ENCODE peak calls at places on chromosomes 3 and 15, in six cellular contexts. One of them, this sample, is unnamed.

GRCh38 chr15:80831192-80831591 is 52.0 kb downstream of the CEMIP start:
- DNase-seq in CD8-positive, alpha-beta T cell: no peak
- DNase-seq in activated gamma-delta T cell treated with Interleukin-2 at 50 U/mL for 16 hours: no peak
- DNase-seq in endodermal cell: no peak
- DNase-seq in NCI-H1105: no peak
- DNase-seq in adipocyte: no peak
- DNase-seq in this sample: no peak

GRCh38 chr15:83653639-83654378 is at the start of gene ADAMTSL3:
- DNase-seq in CD8-positive, alpha-beta T cell: no peak
- DNase-seq in activated gamma-delta T cell treated with Interleukin-2 at 50 U/mL for 16 hours: no peak
- DNase-seq in endodermal cell: peak; percentile 89
- DNase-seq in NCI-H1105: peak; percentile 9
- DNase-seq in adipocyte: peak; percentile 11
- DNase-seq in this sample: peak; percentile 29

GRCh38 chr3:138355071-138355470 is 6.7 kb downstream of the MRAS start:
- DNase-seq in CD8-positive, alpha-beta T cell: no peak
- DNase-seq in activated gamma-delta T cell treated with Interleukin-2 at 50 U/mL for 16 hours: no peak
- DNase-seq in endodermal cell: peak; percentile 20
- DNase-seq in NCI-H1105: no peak
- DNase-seq in adipocyte: no peak
- DNase-seq in this sample: no peak

GRCh38 chr15:59360896-59361295 is 11.8 kb downstream of the MYO1E start:
- DNase-seq in CD8-positive, alpha-beta T cell: no peak
- DNase-seq in activated gamma-delta T cell treated with Interleukin-2 at 50 U/mL for 16 hours: no peak
- DNase-seq in endodermal cell: no peak
- DNase-seq in NCI-H1105: no peak
- DNase-seq in adipocyte: no peak
- DNase-seq in this sample: no peak

GRCh38 chr3:98980915-98981596 is 79.6 kb upstream of the DCBLD2 start:
- DNase-seq in CD8-positive, alpha-beta T cell: no peak
- DNase-seq in activated gamma-delta T cell treated with Interleukin-2 at 50 U/mL for 16 hours: no peak
- DNase-seq in endodermal cell: no peak
- DNase-seq in NCI-H1105: no peak
- DNase-seq in adipocyte: no peak
- DNase-seq in this sample: no peak

GRCh38 chr3:138845771-138846173 is 11.0 kb upstream of the PIK3CB start:
- DNase-seq in CD8-positive, alpha-beta T cell: no peak
- DNase-seq in activated gamma-delta T cell treated with Interleukin-2 at 50 U/mL for 16 hours: no peak
- DNase-seq in endodermal cell: peak; percentile 75
- DNase-seq in NCI-H1105: no peak
- DNase-seq in adipocyte: no peak
- DNase-seq in this sample: no peak

GRCh38 chr3:181943285-181943684 is 231.6 kb downstream of the SOX2 start:
- DNase-seq in CD8-positive, alpha-beta T cell: no peak
- DNase-seq in activated gamma-delta T cell treated with Interleukin-2 at 50 U/mL for 16 hours: no peak
- DNase-seq in endodermal cell: peak; percentile 75
- DNase-seq in NCI-H1105: no peak
- DNase-seq in adipocyte: no peak
- DNase-seq in this sample: no peak

GRCh38 chr3:58408906-58409305 is 24.7 kb downstream of the PDHB start:
- DNase-seq in CD8-positive, alpha-beta T cell: no peak
- DNase-seq in activated gamma-delta T cell treated with Interleukin-2 at 50 U/mL for 16 hours: no peak
- DNase-seq in endodermal cell: no peak
- DNase-seq in NCI-H1105: no peak
- DNase-seq in adipocyte: no peak
- DNase-seq in this sample: no peak

GRCh38 chr3:148998297-148998696 is 7.0 kb downstream of the GYG1 start:
- DNase-seq in CD8-positive, alpha-beta T cell: no peak
- DNase-seq in activated gamma-delta T cell treated with Interleukin-2 at 50 U/mL for 16 hours: no peak
- DNase-seq in endodermal cell: no peak
- DNase-seq in NCI-H1105: no peak
- DNase-seq in adipocyte: peak; percentile 52
- DNase-seq in this sample: no peak

GRCh38 chr3:129045675-129046036 is 14.9 kb upstream of the GP9 start:
- DNase-seq in CD8-positive, alpha-beta T cell: peak; percentile 41
- DNase-seq in activated gamma-delta T cell treated with Interleukin-2 at 50 U/mL for 16 hours: peak; percentile 38
- DNase-seq in endodermal cell: peak; percentile 58
- DNase-seq in NCI-H1105: no peak
- DNase-seq in adipocyte: no peak
- DNase-seq in this sample: no peak

GRCh38 chr3:160400631-160401150 is 1.2 kb downstream of the SMC4 start:
- DNase-seq in CD8-positive, alpha-beta T cell: peak; percentile 13
- DNase-seq in activated gamma-delta T cell treated with Interleukin-2 at 50 U/mL for 16 hours: peak; percentile 7
- DNase-seq in endodermal cell: peak; percentile 59
- DNase-seq in NCI-H1105: peak; percentile 13
- DNase-seq in adipocyte: peak; percentile 66
- DNase-seq in this sample: no peak

GRCh38 chr15:59160880-59161593 is 45.6 kb upstream of the LDHAL6B start:
- DNase-seq in CD8-positive, alpha-beta T cell: no peak
- DNase-seq in activated gamma-delta T cell treated with Interleukin-2 at 50 U/mL for 16 hours: no peak
- DNase-seq in endodermal cell: peak; percentile 91
- DNase-seq in NCI-H1105: peak; percentile 80
- DNase-seq in adipocyte: no peak
- DNase-seq in this sample: no peak

GRCh38 chr3:77254967-77255831 is 215.3 kb downstream of the ROBO2 start:
- DNase-seq in CD8-positive, alpha-beta T cell: no peak
- DNase-seq in activated gamma-delta T cell treated with Interleukin-2 at 50 U/mL for 16 hours: no peak
- DNase-seq in endodermal cell: peak; percentile 78
- DNase-seq in NCI-H1105: peak; percentile 29
- DNase-seq in adipocyte: peak; percentile 88
- DNase-seq in this sample: no peak

GRCh38 chr3:109460961-109461360 is 123.6 kb upstream of the DPPA4 start:
- DNase-seq in CD8-positive, alpha-beta T cell: no peak
- DNase-seq in activated gamma-delta T cell treated with Interleukin-2 at 50 U/mL for 16 hours: no peak
- DNase-seq in endodermal cell: no peak
- DNase-seq in NCI-H1105: no peak
- DNase-seq in adipocyte: no peak
- DNase-seq in this sample: no peak

GRCh38 chr3:165339753-165340152 is 143.6 kb upstream of the SLITRK3 start:
- DNase-seq in CD8-positive, alpha-beta T cell: no peak
- DNase-seq in activated gamma-delta T cell treated with Interleukin-2 at 50 U/mL for 16 hours: no peak
- DNase-seq in endodermal cell: no peak
- DNase-seq in NCI-H1105: peak; percentile 33
- DNase-seq in adipocyte: no peak
- DNase-seq in this sample: no peak

This sample was measured in hippocampal formation.